ENCODE peak calls at places on chromosomes 1 and 21, in six cellular contexts. J, F, U, E, T and Z are unnamed samples.

GRCh38 chr1:21294266-21295058 is 4.2 kb upstream of the ECE1 start:
- DNase-seq in J (peak), F (peak), U (peak), E (no peak), T (no peak), Z (peak)

GRCh38 chr21:45410151-45410864 is 5.3 kb downstream of the COL18A1 start:
- DNase-seq in J (no peak), F (no peak), U (no peak), E (no peak), T (no peak), Z (no peak)

GRCh38 chr21:38843806-38844479 is 38.2 kb downstream of the ETS2 start:
- DNase-seq in J (no peak), F (no peak), U (no peak), E (peak), T (no peak), Z (no peak)

GRCh38 chr1:189708674-189709073 is 769.0 kb downstream of the BRINP3 start:
- DNase-seq in J (no peak), F (no peak), U (no peak), E (peak), T (no peak), Z (no peak)

GRCh38 chr1:60329636-60330035 is 256.1 kb upstream of the C1orf87 start:
- DNase-seq in J (no peak), F (no peak), U (no peak), E (no peak), T (no peak), Z (no peak)

GRCh38 chr1:180311011-180311730 is 81.1 kb downstream of the LHX4 start:
- DNase-seq in J (no peak), F (no peak), U (no peak), E (no peak), T (no peak), Z (no peak)

GRCh38 chr1:245837741-245838140 is 669.3 kb downstream of the SMYD3 start:
- DNase-seq in J (no peak), F (no peak), U (no peak), E (peak), T (no peak), Z (no peak)

GRCh38 chr1:20473894-20474293 is 12.1 kb downstream of the CAMK2N1 start:
- DNase-seq in J (no peak), F (no peak), U (no peak), E (no peak), T (no peak), Z (no peak)

GRCh38 chr1:18901952-18902522 is 318 bp downstream of the ALDH4A1 start:
- DNase-seq in J (no peak), F (no peak), U (no peak), E (no peak), T (no peak), Z (no peak)

GRCh38 chr1:107597290-107597689 is 367.7 kb downstream of the VAV3 start:
- DNase-seq in J (no peak), F (no peak), U (no peak), E (no peak), T (no peak), Z (no peak)

GRCh38 chr1:65021792-65022191 is 55.4 kb upstream of the JAK1 start:
- DNase-seq in J (no peak), F (no peak), U (no peak), E (peak), T (no peak), Z (no peak)

GRCh38 chr1:119372493-119373086 is 4.0 kb downstream of the HAO2 start:
- DNase-seq in J (peak), F (peak), U (no peak), E (no peak), T (peak), Z (no peak)

GRCh38 chr1:56837244-56837926 is 17.2 kb upstream of the C8A start:
- DNase-seq in J (no peak), F (no peak), U (no peak), E (no peak), T (no peak), Z (no peak)

GRCh38 chr1:109617291-109617801 is 2.1 kb downstream of the GNAT2 start:
- DNase-seq in J (no peak), F (no peak), U (no peak), E (peak), T (no peak), Z (no peak)

GRCh38 chr1:183883629-183884028 is 78.7 kb downstream of the RGL1 start:
- DNase-seq in J (peak), F (no peak), U (no peak), E (no peak), T (no peak), Z (peak)

GRCh38 chr1:115593365-115594259 is 48.2 kb upstream of the VANGL1 start:
- DNase-seq in J (no peak), F (no peak), U (no peak), E (no peak), T (no peak), Z (no peak)

GRCh38 chr1:8660455-8660854 is 157.0 kb downstream of the RERE start:
- DNase-seq in J (no peak), F (no peak), U (no peak), E (peak), T (peak), Z (no peak)

GRCh38 chr1:155970531-155971167 is 7.7 kb downstream of the ARHGEF2 start:
- DNase-seq in J (peak), F (peak), U (peak), E (peak), T (no peak), Z (peak)

GRCh38 chr1:17586172-17586963 is 46.9 kb downstream of the ARHGEF10L start:
- DNase-seq in J (no peak), F (no peak), U (no peak), E (no peak), T (no peak), Z (peak)

GRCh38 chr1:226940806-226941067 is 643 bp downstream of the COQ8A start:
- DNase-seq in J (no peak), F (no peak), U (no peak), E (no peak), T (no peak), Z (no peak)

GRCh38 chr1:29197590-29197924 is 15.9 kb upstream of the SRSF4 start:
- DNase-seq in J (peak), F (peak), U (peak), E (peak), T (peak), Z (peak)

GRCh38 chr1:10841059-10841458 is 44.6 kb upstream of the CASZ1 start:
- DNase-seq in J (no peak), F (no peak), U (no peak), E (no peak), T (no peak), Z (no peak)

GRCh38 chr1:33460947-33461629 is 11.4 kb upstream of the ZSCAN20 start:
- DNase-seq in J (peak), F (peak), U (no peak), E (peak), T (no peak), Z (peak)

GRCh38 chr1:89781494-89782126 is 39.2 kb upstream of the LRRC8D start:
- DNase-seq in J (no peak), F (no peak), U (no peak), E (no peak), T (no peak), Z (no peak)

GRCh38 chr1:118928739-118929554 is 59.2 kb downstream of the TBX15 start:
- DNase-seq in J (no peak), F (no peak), U (no peak), E (peak), T (no peak), Z (no peak)

GRCh38 chr1:233151850-233152249 is 143.7 kb downstream of the PCNX2 start:
- DNase-seq in J (no peak), F (no peak), U (no peak), E (no peak), T (no peak), Z (no peak)

GRCh38 chr1:32485554-32486255 is 20.8 kb downstream of the ZBTB8B start:
- DNase-seq in J (no peak), F (no peak), U (no peak), E (no peak), T (no peak), Z (no peak)

GRCh38 chr1:54679055-54679643 is 36.5 kb upstream of the TTC4 start:
- DNase-seq in J (no peak), F (no peak), U (no peak), E (no peak), T (no peak), Z (no peak)

DNA sequence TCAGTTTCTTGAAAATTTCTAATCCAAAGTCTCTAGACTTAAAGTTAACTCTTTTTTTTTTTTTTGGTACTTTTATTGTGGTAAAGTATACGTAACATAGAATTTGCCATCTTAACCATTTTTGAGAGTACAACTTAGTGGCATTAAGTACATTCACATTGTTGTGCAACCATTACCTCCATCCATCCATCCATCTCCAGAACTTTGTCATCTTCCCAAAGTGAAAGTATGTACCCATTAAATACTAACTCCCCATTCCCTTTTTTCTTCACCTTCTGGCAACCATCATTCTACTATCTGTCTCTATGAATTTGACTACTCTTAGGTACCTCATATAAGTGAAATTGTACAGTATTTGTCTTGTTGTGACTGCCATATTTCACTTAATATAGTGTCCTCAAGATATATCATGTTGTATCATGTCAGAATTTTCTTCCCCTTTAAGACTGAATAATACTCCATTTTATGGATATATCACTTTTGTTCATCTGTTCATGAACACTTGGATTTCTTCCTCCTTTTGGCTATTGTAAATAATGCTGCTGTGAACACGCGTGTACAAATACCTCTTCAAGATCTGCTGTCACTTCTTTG is 18.4 kb downstream of the RLF start:
- DNase-seq in J (no peak), F (no peak), U (no peak), E (no peak), T (no peak), Z (no peak)
- TF ChIP-seq POLR2AphosphoS5 in J (no peak), F (no peak), U (no peak), E (no peak), T (no peak), Z (no peak)

GRCh38 chr1:43207229-43207853 is 35.2 kb downstream of the CFAP57 start:
- DNase-seq in J (no peak), F (no peak), U (no peak), E (peak), T (no peak), Z (no peak)

GRCh38 chr1:43203859-43204258 is 31.7 kb downstream of the CFAP57 start:
- DNase-seq in J (no peak), F (no peak), U (no peak), E (no peak), T (no peak), Z (no peak)

GRCh38 chr1:43204394-43204793 is 32.3 kb downstream of the CFAP57 start:
- DNase-seq in J (no peak), F (no peak), U (no peak), E (no peak), T (no peak), Z (no peak)

GRCh38 chr1:43205671-43206070 is 33.5 kb downstream of the CFAP57 start:
- DNase-seq in J (no peak), F (no peak), U (no peak), E (peak), T (no peak), Z (no peak)

GRCh38 chr1:43206721-43207228 is 34.6 kb downstream of the CFAP57 start:
- DNase-seq in J (no peak), F (no peak), U (no peak), E (no peak), T (no peak), Z (no peak)
- TF ChIP-seq POLR2AphosphoS5 in J (peak), F (no peak), U (no peak), E (peak), T (peak), Z (no peak)

GRCh38 chr1:162204129-162204882 is 134.8 kb downstream of the NOS1AP start:
- DNase-seq in J (no peak), F (no peak), U (no peak), E (no peak), T (no peak), Z (no peak)

GRCh38 chr1:162207862-162208261 is 138.4 kb downstream of the NOS1AP start:
- DNase-seq in J (no peak), F (no peak), U (no peak), E (no peak), T (no peak), Z (no peak)

GRCh38 chr1:162204883-162205132 is 135.3 kb downstream of the NOS1AP start:
- DNase-seq in J (no peak), F (no peak), U (no peak), E (no peak), T (no peak), Z (no peak)

GRCh38 chr1:162206300-162206699 is 136.8 kb downstream of the NOS1AP start:
- DNase-seq in J (no peak), F (no peak), U (no peak), E (no peak), T (no peak), Z (no peak)

GRCh38 chr1:162206749-162207635 is 137.5 kb downstream of the NOS1AP start:
- DNase-seq in J (peak), F (no peak), U (peak), E (no peak), T (peak), Z (no peak)
- TF ChIP-seq POLR2AphosphoS5 in J (no peak), F (no peak), U (no peak), E (no peak), T (peak), Z (no peak)

DNA sequence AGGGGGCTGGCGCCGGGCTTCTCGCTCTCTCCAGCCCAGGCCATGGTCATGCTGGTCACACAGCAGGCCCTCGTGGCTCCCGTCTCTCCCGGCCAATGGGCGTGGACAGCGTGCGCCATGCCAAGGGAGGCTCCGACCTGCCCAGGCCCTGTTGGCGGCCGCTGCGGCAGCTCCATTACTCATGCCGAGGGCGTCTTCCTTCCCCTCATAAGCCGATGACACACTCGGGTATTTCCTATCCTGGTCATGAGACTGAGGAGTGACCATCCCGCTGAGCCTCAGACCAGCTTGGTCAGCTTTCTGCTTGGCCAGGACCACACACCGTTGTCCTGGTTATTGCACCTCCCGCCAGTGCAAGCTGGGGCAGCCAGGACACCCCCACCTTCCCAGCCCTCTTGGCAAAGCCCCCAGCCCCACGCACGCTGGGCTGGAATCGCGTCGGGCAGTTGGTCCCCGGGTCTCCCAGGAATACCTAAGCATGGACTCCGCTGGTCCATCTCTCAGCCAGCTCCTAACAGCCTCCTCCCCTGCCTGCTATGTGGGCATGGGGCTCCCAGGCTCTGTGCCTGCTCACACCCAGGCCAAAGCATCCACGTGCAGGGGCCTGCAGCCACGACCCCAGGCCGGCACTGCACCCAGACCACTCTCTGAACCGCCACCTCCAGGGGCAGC is 49.8 kb downstream of the ARHGEF16 start:
- DNase-seq in J (no peak), F (no peak), U (no peak), E (peak), T (no peak), Z (no peak)
- TF ChIP-seq POLR2AphosphoS5 in J (no peak), F (no peak), U (no peak), E (peak), T (no peak), Z (no peak)

GRCh38 chr1:150808851-150809250 is 791 bp upstream of the CTSK start:
- DNase-seq in J (no peak), F (no peak), U (no peak), E (no peak), T (no peak), Z (no peak)

GRCh38 chr1:150807257-150807637 is 813 bp downstream of the CTSK start:
- DNase-seq in J (no peak), F (no peak), U (no peak), E (peak), T (no peak), Z (peak)

GRCh38 chr1:150807674-150808073 is 386 bp downstream of the CTSK start:
- DNase-seq in J (no peak), F (no peak), U (no peak), E (peak), T (no peak), Z (no peak)

GRCh38 chr1:150809651-150810050 is 1.6 kb upstream of the CTSK start:
- DNase-seq in J (no peak), F (no peak), U (no peak), E (no peak), T (no peak), Z (no peak)

GRCh38 chr1:150808134-150808533 is at the start of gene CTSK:
- DNase-seq in J (no peak), F (no peak), U (no peak), E (no peak), T (no peak), Z (no peak)
- TF ChIP-seq POLR2AphosphoS5 in J (peak), F (no peak), U (no peak), E (no peak), T (no peak), Z (no peak)

GRCh38 chr21:14879458-14879857 is 185.3 kb downstream of the NRIP1 start:
- DNase-seq in J (no peak), F (no peak), U (no peak), E (peak), T (no peak), Z (no peak)
- TF ChIP-seq POLR2AphosphoS5 in J (no peak), F (no peak), U (no peak), E (peak), T (no peak), Z (no peak)